ENCODE peak calls at places on chromosomes 3 and 15, in nine cellular contexts. One of them, this sample, is unnamed.

GRCh38 chr15:79322945-79323344 is 12.0 kb downstream of the TMED3 start:
- DNase-seq in CD4-positive, CD25-positive, alpha-beta regulatory T cell: no peak
- DNase-seq in effector memory CD4-positive, alpha-beta T cell: no peak
- DNase-seq in mucosa of gallbladder: no peak
- DNase-seq in Right ventricle myocardium inferior: no peak
- DNase-seq in colonic mucosa: no peak
- DNase-seq in CD8-positive, alpha-beta memory T cell: no peak
- DNase-seq in foreskin keratinocyte: no peak
- DNase-seq in left ventricle myocardium inferior: no peak
- DNase-seq in this sample: no peak

GRCh38 chr15:60763668-60764067 is 284.7 kb upstream of the ICE2 start:
- DNase-seq in left ventricle myocardium inferior: no peak
- DNase-seq in effector memory CD4-positive, alpha-beta T cell: no peak
- DNase-seq in colonic mucosa: no peak
- DNase-seq in foreskin keratinocyte: no peak
- DNase-seq in Right ventricle myocardium inferior: no peak
- DNase-seq in CD8-positive, alpha-beta memory T cell: no peak
- DNase-seq in mucosa of gallbladder: no peak
- DNase-seq in CD4-positive, CD25-positive, alpha-beta regulatory T cell: no peak
- DNase-seq in this sample: no peak

GRCh38 chr3:31606453-31606852 is 73.7 kb downstream of the STT3B start:
- DNase-seq in colonic mucosa: no peak
- DNase-seq in Right ventricle myocardium inferior: no peak
- DNase-seq in foreskin keratinocyte: no peak
- DNase-seq in mucosa of gallbladder: no peak
- DNase-seq in left ventricle myocardium inferior: no peak
- DNase-seq in effector memory CD4-positive, alpha-beta T cell: no peak
- DNase-seq in CD8-positive, alpha-beta memory T cell: no peak
- DNase-seq in CD4-positive, CD25-positive, alpha-beta regulatory T cell: peak; percentile 26
- DNase-seq in this sample: no peak

GRCh38 chr15:75008249-75009017 is 13.1 kb downstream of the SCAMP5 start:
- DNase-seq in effector memory CD4-positive, alpha-beta T cell: no peak
- DNase-seq in Right ventricle myocardium inferior: no peak
- DNase-seq in CD4-positive, CD25-positive, alpha-beta regulatory T cell: no peak
- DNase-seq in mucosa of gallbladder: no peak
- DNase-seq in colonic mucosa: no peak
- DNase-seq in foreskin keratinocyte: no peak
- DNase-seq in CD8-positive, alpha-beta memory T cell: no peak
- DNase-seq in left ventricle myocardium inferior: no peak
- DNase-seq in this sample: no peak

GRCh38 chr3:139309880-139310279 is 33.9 kb upstream of the MRPS22 start:
- DNase-seq in CD8-positive, alpha-beta memory T cell: no peak
- DNase-seq in colonic mucosa: no peak
- DNase-seq in effector memory CD4-positive, alpha-beta T cell: no peak
- DNase-seq in CD4-positive, CD25-positive, alpha-beta regulatory T cell: no peak
- DNase-seq in Right ventricle myocardium inferior: no peak
- DNase-seq in foreskin keratinocyte: no peak
- DNase-seq in left ventricle myocardium inferior: no peak
- DNase-seq in mucosa of gallbladder: no peak
- DNase-seq in this sample: no peak

GRCh38 chr3:15997274-15997943 is 177.1 kb upstream of the GALNT15 start:
- DNase-seq in foreskin keratinocyte: no peak
- DNase-seq in mucosa of gallbladder: no peak
- DNase-seq in Right ventricle myocardium inferior: no peak
- DNase-seq in left ventricle myocardium inferior: no peak
- DNase-seq in effector memory CD4-positive, alpha-beta T cell: no peak
- DNase-seq in CD8-positive, alpha-beta memory T cell: no peak
- DNase-seq in CD4-positive, CD25-positive, alpha-beta regulatory T cell: no peak
- DNase-seq in colonic mucosa: no peak
- DNase-seq in this sample: no peak

GRCh38 chr3:52986938-52987337 is 58.9 kb downstream of the SFMBT1 start:
- DNase-seq in CD8-positive, alpha-beta memory T cell: no peak
- DNase-seq in left ventricle myocardium inferior: no peak
- DNase-seq in mucosa of gallbladder: no peak
- DNase-seq in foreskin keratinocyte: no peak
- DNase-seq in CD4-positive, CD25-positive, alpha-beta regulatory T cell: no peak
- DNase-seq in effector memory CD4-positive, alpha-beta T cell: no peak
- DNase-seq in colonic mucosa: no peak
- DNase-seq in Right ventricle myocardium inferior: no peak
- DNase-seq in this sample: no peak

GRCh38 chr15:56040081-56041035 is 46.9 kb upstream of the NEDD4 start:
- DNase-seq in foreskin keratinocyte: peak; percentile 97
- DNase-seq in CD8-positive, alpha-beta memory T cell: no peak
- DNase-seq in effector memory CD4-positive, alpha-beta T cell: no peak
- DNase-seq in Right ventricle myocardium inferior: no peak
- DNase-seq in left ventricle myocardium inferior: peak; percentile 27
- DNase-seq in mucosa of gallbladder: peak; percentile 84
- DNase-seq in CD4-positive, CD25-positive, alpha-beta regulatory T cell: no peak
- DNase-seq in colonic mucosa: peak; percentile 49
- DNase-seq in this sample: peak; percentile 7

GRCh38 chr15:29914441-29915053 is 92.3 kb upstream of the TJP1 start:
- DNase-seq in colonic mucosa: no peak
- DNase-seq in left ventricle myocardium inferior: no peak
- DNase-seq in mucosa of gallbladder: no peak
- DNase-seq in CD8-positive, alpha-beta memory T cell: no peak
- DNase-seq in CD4-positive, CD25-positive, alpha-beta regulatory T cell: no peak
- DNase-seq in foreskin keratinocyte: no peak
- DNase-seq in effector memory CD4-positive, alpha-beta T cell: no peak
- DNase-seq in Right ventricle myocardium inferior: no peak
- DNase-seq in this sample: no peak

GRCh38 chr15:89197503-89197971 is 23.8 kb downstream of the RLBP1 start:
- DNase-seq in foreskin keratinocyte: peak; percentile 62
- DNase-seq in CD8-positive, alpha-beta memory T cell: no peak
- DNase-seq in CD4-positive, CD25-positive, alpha-beta regulatory T cell: peak; percentile 42
- DNase-seq in Right ventricle myocardium inferior: no peak
- DNase-seq in colonic mucosa: peak; percentile 68
- DNase-seq in left ventricle myocardium inferior: no peak
- DNase-seq in effector memory CD4-positive, alpha-beta T cell: no peak
- DNase-seq in mucosa of gallbladder: no peak
- DNase-seq in this sample: peak; percentile 60

GRCh38 chr3:123299581-123299980 is 97.8 kb downstream of the SEC22A start:
- DNase-seq in CD4-positive, CD25-positive, alpha-beta regulatory T cell: no peak
- DNase-seq in Right ventricle myocardium inferior: no peak
- DNase-seq in effector memory CD4-positive, alpha-beta T cell: no peak
- DNase-seq in left ventricle myocardium inferior: no peak
- DNase-seq in mucosa of gallbladder: no peak
- DNase-seq in CD8-positive, alpha-beta memory T cell: no peak
- DNase-seq in colonic mucosa: no peak
- DNase-seq in foreskin keratinocyte: no peak
- DNase-seq in this sample: no peak

GRCh38 chr3:58586776-58587192 is 9.6 kb upstream of the FAM107A start:
- DNase-seq in foreskin keratinocyte: no peak
- DNase-seq in Right ventricle myocardium inferior: no peak
- DNase-seq in CD8-positive, alpha-beta memory T cell: no peak
- DNase-seq in left ventricle myocardium inferior: no peak
- DNase-seq in effector memory CD4-positive, alpha-beta T cell: no peak
- DNase-seq in mucosa of gallbladder: no peak
- DNase-seq in colonic mucosa: no peak
- DNase-seq in CD4-positive, CD25-positive, alpha-beta regulatory T cell: no peak
- DNase-seq in this sample: no peak

GRCh38 chr3:32510075-32510724 is 7.5 kb upstream of the CMTM6 start:
- DNase-seq in colonic mucosa: peak; percentile 73
- DNase-seq in mucosa of gallbladder: peak; percentile 71
- DNase-seq in CD8-positive, alpha-beta memory T cell: peak; percentile 52
- DNase-seq in Right ventricle myocardium inferior: peak; percentile 69
- DNase-seq in CD4-positive, CD25-positive, alpha-beta regulatory T cell: peak; percentile 81
- DNase-seq in effector memory CD4-positive, alpha-beta T cell: peak; percentile 41
- DNase-seq in left ventricle myocardium inferior: peak; percentile 34
- DNase-seq in foreskin keratinocyte: peak; percentile 50
- DNase-seq in this sample: peak; percentile 66